ENCODE peak calls at places on chromosomes 4 and X, in six cellular contexts. L, R, U, Y, S and C are unnamed samples.

GRCh38 chr4:26020083-26020668 is 106.2 kb downstream of the SMIM20 start:
- DNase-seq in L (no peak), R (no peak), U (peak), Y (no peak), S (peak), C (no peak)

GRCh38 chr4:166128452-166128851 is 255.4 kb downstream of the TLL1 start:
- DNase-seq in L (no peak), R (no peak), U (no peak), Y (no peak), S (peak), C (no peak)

GRCh38 chr4:102572452-102572851 is 71.3 kb downstream of the NFKB1 start:
- DNase-seq in L (no peak), R (no peak), U (no peak), Y (no peak), S (no peak), C (no peak)

GRCh38 chr4:76053730-76054129 is 17.9 kb upstream of the CXCL11 start:
- DNase-seq in L (no peak), R (no peak), U (no peak), Y (no peak), S (no peak), C (no peak)

GRCh38 chr4:32133734-32134133 is 1413.6 kb downstream of the PCDH7 start:
- DNase-seq in L (no peak), R (no peak), U (no peak), Y (no peak), S (no peak), C (no peak)

GRCh38 chr4:86848732-86849617 is at the start of gene SLC10A6:
- DNase-seq in L (no peak), R (no peak), U (no peak), Y (no peak), S (no peak), C (no peak)

GRCh38 chrX:44876076-44876475 is 3.1 kb downstream of the KDM6A start:
- DNase-seq in L (no peak), R (no peak), U (no peak), Y (no peak), S (no peak), C (no peak)

GRCh38 chr4:13783800-13784411 is 156.4 kb upstream of the BOD1L1 start:
- DNase-seq in L (no peak), R (no peak), U (peak), Y (no peak), S (peak), C (no peak)

GRCh38 chr4:175418511-175418910 is 393.6 kb downstream of the GPM6A start:
- DNase-seq in L (no peak), R (no peak), U (no peak), Y (no peak), S (peak), C (no peak)

GRCh38 chrX:40035726-40036125 is 62.0 kb downstream of the BCOR start:
- DNase-seq in L (no peak), R (no peak), U (no peak), Y (no peak), S (no peak), C (no peak)

GRCh38 chr4:53545942-53546581 is 45.2 kb downstream of the LNX1 start:
- DNase-seq in L (no peak), R (no peak), U (no peak), Y (no peak), S (no peak), C (no peak)

GRCh38 chr4:19748470-19748869 is 503.2 kb upstream of the SLIT2 start:
- DNase-seq in L (no peak), R (no peak), U (no peak), Y (peak), S (peak), C (peak)

GRCh38 chrX:148412006-148412405 is 88.4 kb upstream of the AFF2 start:
- DNase-seq in L (no peak), R (no peak), U (no peak), Y (no peak), S (no peak), C (no peak)

GRCh38 chr4:186685744-186686143 is 37.9 kb downstream of the FAT1 start:
- DNase-seq in L (no peak), R (no peak), U (peak), Y (peak), S (peak), C (no peak)

GRCh38 chr4:168651864-168652263 is 155.0 kb downstream of the PALLD start:
- DNase-seq in L (no peak), R (no peak), U (no peak), Y (no peak), S (no peak), C (no peak)

GRCh38 chr4:74166823-74167222 is 8.9 kb downstream of the MTHFD2L start:
- DNase-seq in L (no peak), R (no peak), U (no peak), Y (no peak), S (no peak), C (no peak)

GRCh38 chrX:2391869-2392606 is 108.7 kb downstream of the DHRSX start:
- DNase-seq in L (no peak), R (no peak), U (peak), Y (no peak), S (peak), C (no peak)

GRCh38 chr4:5724377-5724776 is 13.4 kb downstream of the EVC start:
- DNase-seq in L (no peak), R (no peak), U (no peak), Y (no peak), S (peak), C (no peak)

GRCh38 chr4:149997881-149998421 is 80.3 kb upstream of the DCLK2 start:
- DNase-seq in L (no peak), R (no peak), U (peak), Y (no peak), S (peak), C (no peak)